ENCODE peak calls at places on chromosome 12, in eight cellular contexts. A is GM12865, J is endodermal cell, C is adrenal gland, T is fibroblast of the aortic adventitia, V is GM06990, U is HFF-Myc, E is fibroblast of mammary gland. P is an unnamed sample.

GRCh38 chr12:38998887-38999482 is 93.6 kb upstream of the CPNE8 start:
- DNase-seq in C (no peak), J (no peak), U (no peak), T (no peak), A (no peak), V (no peak), E (no peak), P (no peak)

GRCh38 chr12:124464062-124464461 is 103.3 kb downstream of the NCOR2 start:
- DNase-seq in J (no peak), T (no peak), C (no peak), E (no peak), V (no peak), A (no peak), U (no peak), P (no peak)

GRCh38 chr12:101719566-101719965 is 19.7 kb downstream of the SYCP3 start:
- DNase-seq in A (no peak), E (peak), V (no peak), J (no peak), C (no peak), U (no peak), T (peak), P (no peak)

GRCh38 chr12:19461986-19462385 is 22.7 kb downstream of the AEBP2 start:
- DNase-seq in J (no peak), A (no peak), T (peak), C (no peak), U (no peak), V (no peak), E (no peak), P (no peak)

GRCh38 chr12:88834226-88834625 is 254.0 kb upstream of the KITLG start:
- DNase-seq in T (no peak), E (peak), J (no peak), V (no peak), C (no peak), U (no peak), A (no peak), P (no peak)

GRCh38 chr12:104223599-104224168 is 8.1 kb downstream of the TXNRD1 start:
- DNase-seq in U (no peak), J (peak), E (no peak), T (no peak), A (peak), V (no peak), C (no peak), P (no peak)

GRCh38 chr12:47216150-47216677 is 136.5 kb upstream of the AMIGO2 start:
- DNase-seq in C (no peak), E (no peak), T (no peak), V (peak), A (peak), J (no peak), U (no peak), P (no peak)

GRCh38 chr12:51531982-51532497 is 59.0 kb upstream of the SCN8A start:
- DNase-seq in A (peak), C (peak), J (peak), T (peak), E (peak), U (peak), V (peak), P (peak)

GRCh38 chr12:2057041-2057792 is 4.4 kb downstream of the CACNA1C start:
- DNase-seq in J (peak), C (peak), A (peak), T (peak), U (no peak), V (no peak), E (peak), P (no peak)

GRCh38 chr12:108301346-108301745 is 37.8 kb downstream of the CMKLR1 start:
- DNase-seq in C (no peak), U (no peak), A (no peak), T (no peak), V (no peak), J (no peak), E (no peak), P (no peak)

GRCh38 chr12:19234991-19235876 is 105.7 kb downstream of the PLEKHA5 start:
- DNase-seq in T (peak), E (peak), V (no peak), U (no peak), J (no peak), C (no peak), A (no peak), P (no peak)

GRCh38 chr12:65300679-65301349 is 22.3 kb downstream of the MSRB3 start:
- DNase-seq in E (peak), J (peak), C (no peak), U (no peak), T (peak), V (no peak), A (peak), P (no peak)

GRCh38 chr12:100753837-100754236 is 40.7 kb upstream of the ANO4 start:
- DNase-seq in U (no peak), V (no peak), J (no peak), T (no peak), E (peak), C (no peak), A (no peak), P (no peak)

GRCh38 chr12:130075497-130076076 is 86.7 kb upstream of the FZD10 start:
- DNase-seq in T (no peak), E (no peak), U (no peak), J (peak), C (no peak), A (no peak), V (no peak), P (no peak)

GRCh38 chr12:93540506-93540905 is 32.0 kb upstream of the SOCS2 start:
- DNase-seq in A (no peak), J (no peak), U (no peak), V (no peak), C (no peak), E (peak), T (peak), P (no peak)

GRCh38 chr12:43306066-43306465 is 245.9 kb downstream of the ADAMTS20 start:
- DNase-seq in E (peak), J (no peak), A (no peak), T (peak), V (no peak), C (no peak), U (no peak), P (no peak)

GRCh38 chr12:41364211-41364610 is 176.1 kb downstream of the PDZRN4 start:
- DNase-seq in T (no peak), A (no peak), V (no peak), C (no peak), J (no peak), E (no peak), U (no peak), P (no peak)

GRCh38 chr12:56991319-56991906 is 14.9 kb downstream of the ZBTB39 start:
- DNase-seq in V (no peak), C (peak), U (no peak), J (peak), E (no peak), A (peak), T (peak), P (peak)

GRCh38 chr12:68042212-68042699 is 53.0 kb downstream of the IFNG-AS1 start:
- DNase-seq in T (peak), J (peak), V (peak), E (peak), U (peak), C (no peak), A (peak), P (no peak)

GRCh38 chr12:110742718-110743570 is at the start of gene PPP1CC:
- DNase-seq in E (peak), T (peak), U (peak), J (peak), V (peak), A (peak), C (peak), P (peak)

GRCh38 chr12:105637470-105637869 is 307.0 kb downstream of the C12orf75 start:
- DNase-seq in E (no peak), T (no peak), A (no peak), J (no peak), C (no peak), U (no peak), V (no peak), P (no peak)

GRCh38 chr12:14366211-14366762 is 805 bp downstream of the ATF7IP start:
- DNase-seq in T (no peak), J (no peak), U (no peak), A (peak), E (peak), V (no peak), C (no peak), P (no peak)

GRCh38 chr12:14364583-14365271 is 755 bp upstream of the ATF7IP start:
- DNase-seq in V (no peak), E (no peak), C (no peak), A (no peak), T (no peak), U (no peak), J (no peak), P (no peak)

GRCh38 chr12:14362347-14362746 is 3.1 kb upstream of the ATF7IP start:
- DNase-seq in T (no peak), U (no peak), V (peak), C (no peak), A (peak), E (no peak), J (no peak), P (no peak)

GRCh38 chr12:14367097-14367661 is 1.7 kb downstream of the ATF7IP start:
- DNase-seq in A (peak), C (no peak), E (peak), U (no peak), V (peak), T (peak), J (no peak), P (no peak)

GRCh38 chr12:14365294-14366210 is at the start of gene ATF7IP:
- DNase-seq in V (peak), J (peak), E (peak), T (peak), U (peak), C (peak), A (peak), P (peak)
- TF ChIP-seq CTCF in V (peak), J (peak), E (peak), T (peak), U (no peak), C (peak), A (peak), P (no peak)

GRCh38 chr12:40225337-40225983 is 663 bp downstream of the LRRK2 start:
- DNase-seq in J (no peak), A (no peak), C (no peak), T (peak), U (no peak), E (peak), V (no peak), P (no peak)
- H3K4me3 ChIP-seq in J (peak), A (peak), C (peak), T (peak), U (peak), E (peak), V (peak), P (peak)

GRCh38 chr12:6950944-6951540 is at the start of gene PTPN6:
- DNase-seq in C (no peak), U (no peak), T (no peak), V (peak), E (no peak), A (peak), J (no peak), P (no peak)

GRCh38 chr12:6947615-6948014 is 3.5 kb upstream of the PTPN6 start:
- DNase-seq in A (no peak), E (no peak), U (no peak), C (no peak), T (no peak), J (no peak), V (no peak), P (no peak)

GRCh38 chr12:6950401-6950801 is 755 bp upstream of the PTPN6 start:
- DNase-seq in T (no peak), A (peak), V (no peak), E (no peak), U (no peak), J (no peak), C (no peak), P (no peak)

GRCh38 chr12:6946920-6947374 is 3.1 kb downstream of the C12orf57 start:
- DNase-seq in E (no peak), J (no peak), V (no peak), U (no peak), A (no peak), C (no peak), T (no peak), P (no peak)

DNA sequence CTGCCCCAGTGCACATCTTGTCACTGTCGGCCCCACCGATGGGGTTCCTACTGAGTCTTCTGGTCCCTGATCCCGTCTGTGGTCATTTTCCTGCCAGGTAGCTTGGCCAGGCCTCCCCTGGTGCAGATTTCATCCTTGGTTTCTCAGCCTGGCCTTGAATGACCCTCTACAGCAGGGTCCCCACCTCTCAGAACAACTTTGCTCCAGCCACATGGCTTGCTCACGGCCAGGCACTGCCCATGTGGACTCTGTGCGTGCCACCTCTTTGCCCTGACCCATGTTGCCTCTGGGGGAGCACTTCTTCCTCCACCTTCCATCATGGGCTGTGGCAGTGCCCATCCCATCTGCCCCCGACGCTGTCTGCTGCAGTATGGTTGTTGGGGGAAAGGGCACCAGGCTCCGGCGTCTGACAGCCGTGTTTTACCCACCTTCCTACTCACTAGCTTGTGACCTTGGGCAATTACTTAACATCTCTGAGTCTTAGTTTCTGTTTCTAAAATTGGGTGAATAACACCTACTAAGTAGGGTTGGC is 2.0 kb upstream of the PTPN6 start:
- DNase-seq in A (peak), E (no peak), U (no peak), J (no peak), T (no peak), V (no peak), C (no peak), P (no peak)
- TF ChIP-seq CTCF in A (peak), E (no peak), U (no peak), J (peak), T (no peak), V (peak), C (peak), P (no peak)

GRCh38 chr12:69412655-69413054 is 53.1 kb downstream of the YEATS4 start:
- DNase-seq in J (no peak), C (no peak), T (no peak), E (no peak), A (no peak), U (no peak), V (no peak), P (no peak)
- H3K4me3 ChIP-seq in J (no peak), C (no peak), T (no peak), E (no peak), A (no peak), U (no peak), V (no peak), P (no peak)

GRCh38 chr12:58557156-58557555 is 363.1 kb downstream of the LRIG3 start:
- DNase-seq in V (no peak), U (peak), C (no peak), J (no peak), A (no peak), T (peak), E (peak), P (no peak)

GRCh38 chr12:58554522-58555157 is 365.7 kb downstream of the LRIG3 start:
- DNase-seq in C (no peak), A (no peak), U (no peak), V (no peak), J (no peak), T (no peak), E (no peak), P (no peak)

GRCh38 chr12:58563621-58564020 is 356.7 kb downstream of the LRIG3 start:
- DNase-seq in C (no peak), T (no peak), U (no peak), J (no peak), E (no peak), V (no peak), A (no peak), P (no peak)

DNA sequence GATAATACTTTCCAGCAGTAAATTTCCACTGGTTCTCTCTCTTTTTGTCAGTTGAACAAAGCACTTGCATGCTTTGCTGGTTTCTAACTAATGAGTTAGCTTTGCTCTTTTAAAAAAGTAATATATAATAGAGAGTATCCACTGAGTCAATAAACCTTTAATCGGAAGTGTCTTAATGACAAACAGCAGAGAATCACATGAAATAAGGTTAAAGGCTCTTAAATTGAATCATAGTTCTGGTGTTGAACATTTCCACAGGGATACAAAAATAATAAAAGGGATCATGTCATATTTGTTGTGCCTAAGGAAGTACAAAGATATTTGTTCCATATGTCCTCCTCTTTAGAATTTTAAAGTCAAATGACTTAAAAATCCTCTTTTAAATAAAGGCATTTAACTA is 362.7 kb downstream of the LRIG3 start:
- DNase-seq in C (no peak), V (no peak), U (no peak), A (no peak), T (no peak), E (peak), J (no peak), P (no peak)
- TF ChIP-seq CTCF in C (no peak), V (no peak), U (no peak), A (no peak), T (no peak), E (no peak), J (no peak), P (no peak)

GRCh38 chr12:6958609-6959375 is 7.6 kb downstream of the PTPN6 start:
- DNase-seq in C (peak), V (peak), T (no peak), J (no peak), A (peak), E (no peak), U (no peak), P (peak)
- H3K4me3 ChIP-seq in C (no peak), V (peak), T (no peak), J (no peak), A (peak), E (no peak), U (no peak), P (peak)

DNA sequence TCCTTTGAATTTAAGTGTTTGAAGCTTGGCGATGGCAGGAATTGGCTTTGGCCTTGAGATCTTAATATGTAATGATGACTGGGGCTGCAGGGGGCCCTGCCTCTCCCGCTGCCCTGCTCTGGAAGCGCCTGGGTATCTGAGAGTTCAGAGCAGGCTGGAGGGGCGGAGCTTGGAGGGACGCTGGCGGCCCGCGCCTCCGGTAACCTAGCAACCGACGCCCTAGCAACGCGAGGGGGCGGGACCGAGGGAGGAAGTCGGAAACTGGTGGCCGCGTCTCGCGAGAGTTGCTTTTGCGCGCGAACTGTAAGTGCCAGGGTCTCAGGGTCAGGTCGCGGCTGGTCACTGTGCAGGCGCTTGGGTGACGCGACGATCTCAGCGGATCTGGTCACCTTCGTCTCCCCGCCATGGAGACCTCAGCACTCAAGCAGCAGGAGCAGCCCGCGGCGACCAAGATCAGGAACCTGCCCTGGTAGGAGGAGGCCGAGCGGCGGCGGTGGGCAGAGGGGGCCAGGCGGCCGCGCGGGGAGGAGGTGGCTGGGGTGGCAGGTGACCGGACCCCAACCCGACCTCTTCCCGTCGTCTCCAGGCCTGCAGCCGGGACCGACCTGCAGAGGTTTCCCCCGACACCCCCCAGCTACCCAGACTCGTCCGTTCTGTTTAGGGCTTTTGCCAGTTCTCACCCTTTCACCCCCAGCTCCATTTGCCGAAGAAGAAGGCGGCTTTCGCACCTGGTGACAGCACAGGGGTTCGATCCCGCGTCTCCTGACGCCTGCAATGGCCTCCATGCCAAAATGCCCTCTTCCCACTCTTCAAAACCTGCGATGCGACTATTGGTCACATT is at the start of gene RFC5:
- DNase-seq in V (peak), C (peak), E (peak), U (peak), J (peak), T (peak), A (peak), P (peak)
- TF ChIP-seq CTCF in V (no peak), C (no peak), E (no peak), U (no peak), J (no peak), T (no peak), A (no peak), P (no peak)

GRCh38 chr12:132582058-132582420 is 28.3 kb downstream of the LRCOL1 start:
- DNase-seq in T (no peak), C (no peak), J (peak), A (no peak), U (no peak), E (no peak), V (no peak), P (no peak)
- H3K4me3 ChIP-seq in T (no peak), C (peak), J (no peak), A (no peak), U (no peak), E (no peak), V (no peak), P (peak)

GRCh38 chr12:77928078-77928477 is 97.4 kb downstream of the NAV3 start:
- DNase-seq in A (no peak), V (no peak), U (no peak), C (no peak), E (no peak), J (no peak), T (no peak), P (no peak)

DNA sequence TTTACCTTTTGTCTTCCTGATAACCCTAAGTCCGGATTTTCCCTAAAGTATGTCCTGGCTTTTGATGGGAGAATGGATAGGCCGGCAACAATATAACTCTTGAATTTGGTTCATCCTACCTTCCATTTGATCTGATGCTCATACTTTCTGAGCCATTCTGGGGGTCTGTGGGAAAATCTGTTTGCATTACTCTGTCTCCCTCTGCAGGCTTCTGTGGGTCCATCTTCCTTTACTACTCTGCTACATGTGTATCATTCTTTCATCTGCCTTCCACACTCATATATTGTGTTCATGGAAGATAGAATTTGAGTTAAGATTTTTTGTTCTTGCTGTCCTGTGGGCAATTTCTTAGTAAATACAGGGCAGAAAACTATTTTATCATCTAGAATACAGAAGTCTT is 101.5 kb downstream of the NAV3 start:
- DNase-seq in J (no peak), U (no peak), E (no peak), A (no peak), V (no peak), T (no peak), C (no peak), P (no peak)
- TF ChIP-seq CTCF in J (peak), U (peak), E (peak), A (peak), V (peak), T (no peak), C (no peak), P (no peak)